ENCODE peak calls at places on chromosomes 2 and 18, in seven cellular contexts. F, X, Q, H, T, E and U are unnamed samples.

GRCh38 chr2:108594132-108594981 is 60.1 kb downstream of the LIMS1 start:
- DNase-seq in F (no peak), X (peak), Q (no peak), H (no peak), T (peak), E (peak), U (peak)

GRCh38 chr2:238102865-238103264 is 2.7 kb downstream of the ESPNL start:
- DNase-seq in F (no peak), X (no peak), Q (no peak), H (no peak), T (no peak), E (no peak), U (no peak)

GRCh38 chr2:118197011-118197695 is 108.9 kb downstream of the INSIG2 start:
- DNase-seq in F (no peak), X (no peak), Q (no peak), H (no peak), T (no peak), E (peak), U (peak)

GRCh38 chr18:1229634-1230033 is 325.0 kb downstream of the ADCYAP1 start:
- DNase-seq in F (no peak), X (no peak), Q (no peak), H (no peak), T (no peak), E (no peak), U (no peak)

GRCh38 chr2:177588671-177589070 is 196.1 kb downstream of the AGPS start:
- DNase-seq in F (no peak), X (no peak), Q (no peak), H (no peak), T (no peak), E (no peak), U (no peak)

GRCh38 chr2:235803028-235803427 is 309.2 kb downstream of the AGAP1 start:
- DNase-seq in F (no peak), X (no peak), Q (no peak), H (no peak), T (no peak), E (no peak), U (no peak)

GRCh38 chr2:17918789-17919188 is 40.3 kb downstream of the KCNS3 start:
- DNase-seq in F (peak), X (no peak), Q (no peak), H (no peak), T (no peak), E (peak), U (no peak)

GRCh38 chr18:65620076-65620696 is 130.6 kb upstream of the CDH7 start:
- DNase-seq in F (no peak), X (no peak), Q (no peak), H (no peak), T (no peak), E (no peak), U (no peak)

GRCh38 chr2:10390369-10390801 is 57.7 kb downstream of the ODC1 start:
- DNase-seq in F (no peak), X (no peak), Q (no peak), H (no peak), T (peak), E (no peak), U (no peak)

GRCh38 chr18:76256897-76257500 is 238.0 kb downstream of the ZNF516 start:
- DNase-seq in F (no peak), X (no peak), Q (no peak), H (no peak), T (peak), E (peak), U (peak)

GRCh38 chr2:236642125-236642524 is 72.5 kb downstream of the ACKR3 start:
- DNase-seq in F (no peak), X (no peak), Q (no peak), H (no peak), T (no peak), E (no peak), U (no peak)

GRCh38 chr2:43708891-43709290 is 32.7 kb upstream of the C1GALT1C1L start:
- DNase-seq in F (no peak), X (no peak), Q (no peak), H (no peak), T (no peak), E (no peak), U (no peak)

GRCh38 chr2:197705912-197706838 is 1.0 kb downstream of the MARS2 start:
- DNase-seq in F (no peak), X (no peak), Q (no peak), H (no peak), T (peak), E (peak), U (peak)

GRCh38 chr2:26283606-26284005 is 38.9 kb downstream of the HADHB start:
- DNase-seq in F (no peak), X (no peak), Q (no peak), H (no peak), T (no peak), E (no peak), U (no peak)

GRCh38 chr2:1504311-1504750 is 91.1 kb downstream of the TPO start:
- DNase-seq in F (no peak), X (no peak), Q (no peak), H (no peak), T (no peak), E (no peak), U (no peak)

GRCh38 chr2:236702693-236703092 is 133.1 kb downstream of the ACKR3 start:
- DNase-seq in F (no peak), X (no peak), Q (no peak), H (no peak), T (no peak), E (no peak), U (no peak)

GRCh38 chr2:176004925-176005324 is 2.9 kb upstream of the LNPK start:
- DNase-seq in F (no peak), X (no peak), Q (no peak), H (no peak), T (no peak), E (no peak), U (peak)

GRCh38 chr2:209721497-209721896 is 50.1 kb upstream of the UNC80 start:
- DNase-seq in F (no peak), X (no peak), Q (no peak), H (no peak), T (no peak), E (no peak), U (no peak)

GRCh38 chr18:79798346-79798998 is 734 bp downstream of the KCNG2 start:
- DNase-seq in F (no peak), X (no peak), Q (no peak), H (no peak), T (no peak), E (no peak), U (no peak)

GRCh38 chr2:41927581-41928260 is 120.1 kb upstream of the PKDCC start:
- DNase-seq in F (no peak), X (no peak), Q (no peak), H (no peak), T (no peak), E (no peak), U (no peak)

GRCh38 chr2:216666461-216667233 is 28.7 kb downstream of the IGFBP5 start:
- DNase-seq in F (peak), X (peak), Q (peak), H (peak), T (peak), E (peak), U (peak)

GRCh38 chr18:58871514-58872490 is 7.1 kb downstream of the ZNF532 start:
- DNase-seq in F (no peak), X (no peak), Q (no peak), H (no peak), T (no peak), E (no peak), U (no peak)